ENCODE peak calls at places on chromosome 13, in seven cellular contexts. F is NCI-H748 treated with DMSO at 0.1 percent for 48 hours, Q is EH, E is kidney tubule cell, C is germinal center, U is WTC11, X is brain microvascular endothelial cell. R is an unnamed sample.

GRCh38 chr13:27006519-27007161 is 165.0 kb downstream of the USP12 start:
- DNase-seq in F (peak; percentile 95), Q (peak; percentile 46), E (peak; percentile 34), C (no peak), U (peak; percentile 42), X (peak; percentile 12), R (no peak)

GRCh38 chr13:52010890-52011689 is at the start of gene ATP7B:
- DNase-seq in F (peak; percentile 30), Q (peak; percentile 19), E (peak; percentile 26), C (peak; percentile 38), U (peak; percentile 62), X (no peak), R (peak; percentile 12)

GRCh38 chr13:113812140-113813036 is 51.5 kb downstream of the GAS6 start:
- DNase-seq in F (no peak), Q (no peak), E (no peak), C (no peak), U (no peak), X (no peak), R (no peak)

GRCh38 chr13:91313103-91313502 is 34.4 kb upstream of the MIR17HG start:
- DNase-seq in F (peak; percentile 35), Q (peak; percentile 21), E (peak; percentile 1), C (peak; percentile 12), U (no peak), X (peak; percentile 3), R (peak; percentile 71)

GRCh38 chr13:114154476-114154875 is 22.1 kb upstream of the RASA3 start:
- DNase-seq in F (no peak), Q (no peak), E (no peak), C (no peak), U (no peak), X (no peak), R (peak; percentile 25)

GRCh38 chr13:67554296-67554695 is 324.2 kb upstream of the PCDH9 start:
- DNase-seq in F (no peak), Q (no peak), E (no peak), C (no peak), U (no peak), X (no peak), R (no peak)

GRCh38 chr13:32045963-32046785 is 14.6 kb downstream of the FRY start:
- DNase-seq in F (peak; percentile 55), Q (peak; percentile 41), E (peak; percentile 33), C (no peak), U (no peak), X (peak; percentile 24), R (peak; percentile 76)

GRCh38 chr13:75936791-75937190 is 300.7 kb downstream of the LMO7 start:
- DNase-seq in F (no peak), Q (no peak), E (no peak), C (no peak), U (no peak), X (no peak), R (no peak)

GRCh38 chr13:29474991-29475390 is 120.5 kb downstream of the SLC7A1 start:
- DNase-seq in F (no peak), Q (peak; percentile 86), E (no peak), C (no peak), U (no peak), X (peak; percentile 94), R (no peak)

GRCh38 chr13:44908712-44909111 is 80.6 kb downstream of the NUFIP1 start:
- DNase-seq in F (no peak), Q (no peak), E (no peak), C (no peak), U (no peak), X (no peak), R (no peak)

GRCh38 chr13:90447735-90448103 is 899.8 kb upstream of the MIR17HG start:
- DNase-seq in F (no peak), Q (peak; percentile 79), E (peak; percentile 92), C (no peak), U (no peak), X (peak; percentile 44), R (no peak)

GRCh38 chr13:112637017-112637801 is 49.3 kb upstream of the TUBGCP3 start:
- DNase-seq in F (no peak), Q (no peak), E (no peak), C (no peak), U (no peak), X (no peak), R (no peak)

GRCh38 chr13:44876782-44877324 is 112.4 kb downstream of the NUFIP1 start:
- DNase-seq in F (no peak), Q (no peak), E (no peak), C (no peak), U (peak; percentile 90), X (no peak), R (no peak)

GRCh38 chr13:91356919-91357612 is 9.6 kb downstream of the MIR17HG start:
- DNase-seq in F (no peak), Q (no peak), E (no peak), C (no peak), U (no peak), X (no peak), R (peak; percentile 70)

GRCh38 chr13:36353001-36353400 is 6.8 kb upstream of the SPART start:
- DNase-seq in F (no peak), Q (peak; percentile 25), E (no peak), C (no peak), U (no peak), X (no peak), R (no peak)

GRCh38 chr13:23921451-23921888 is 24.2 kb upstream of the C1QTNF9B start:
- DNase-seq in F (peak; percentile 92), Q (peak; percentile 62), E (peak; percentile 87), C (no peak), U (peak; percentile 53), X (peak; percentile 49), R (peak; percentile 5)

GRCh38 chr13:28636677-28637317 is 22.1 kb upstream of the POMP start:
- DNase-seq in F (peak; percentile 82), Q (peak; percentile 87), E (peak; percentile 88), C (peak; percentile 55), U (peak; percentile 68), X (peak; percentile 83), R (peak; percentile 83)

GRCh38 chr13:48896312-48896711 is 79.4 kb upstream of the FNDC3A start:
- DNase-seq in F (no peak), Q (peak; percentile 55), E (peak; percentile 33), C (no peak), U (no peak), X (peak; percentile 48), R (no peak)

GRCh38 chr13:38045278-38046048 is 175.9 kb upstream of the TRPC4 start:
- DNase-seq in F (no peak), Q (peak; percentile 68), E (peak; percentile 44), C (no peak), U (no peak), X (peak; percentile 41), R (peak; percentile 61)

GRCh38 chr13:38900188-38900587 is 90.4 kb downstream of the STOML3 start:
- DNase-seq in F (no peak), Q (no peak), E (no peak), C (no peak), U (peak; percentile 34), X (no peak), R (no peak)

GRCh38 chr13:106416645-106417044 is 118.8 kb downstream of the EFNB2 start:
- DNase-seq in F (no peak), Q (no peak), E (no peak), C (no peak), U (no peak), X (no peak), R (no peak)

GRCh38 chr13:114108141-114108761 is 24.2 kb downstream of the RASA3 start:
- DNase-seq in F (no peak), Q (no peak), E (no peak), C (no peak), U (peak; percentile 7), X (no peak), R (no peak)

GRCh38 chr13:72716776-72717175 is 10.7 kb downstream of the MZT1 start:
- DNase-seq in F (no peak), Q (no peak), E (peak; percentile 47), C (no peak), U (no peak), X (peak; percentile 24), R (no peak)

GRCh38 chr13:113897966-113898365 is 34.1 kb upstream of the GAS6 start:
- DNase-seq in F (no peak), Q (no peak), E (peak; percentile 50), C (no peak), U (no peak), X (no peak), R (no peak)

GRCh38 chr13:77207943-77208342 is 119.0 kb downstream of the MYCBP2 start:
- DNase-seq in F (no peak), Q (peak; percentile 91), E (peak; percentile 1), C (no peak), U (no peak), X (peak; percentile 26), R (no peak)

GRCh38 chr13:90696656-90697055 is 650.8 kb upstream of the MIR17HG start:
- DNase-seq in F (no peak), Q (no peak), E (peak; percentile 32), C (no peak), U (no peak), X (peak; percentile 5), R (no peak)

GRCh38 chr13:40589285-40590109 is 76.9 kb downstream of the FOXO1 start:
- DNase-seq in F (no peak), Q (peak; percentile 68), E (peak; percentile 88), C (peak; percentile 69), U (no peak), X (peak; percentile 76), R (peak; percentile 97)

GRCh38 chr13:98476106-98476505 is 100.8 kb downstream of the STK24 start:
- DNase-seq in F (no peak), Q (no peak), E (no peak), C (no peak), U (peak; percentile 80), X (no peak), R (no peak)

GRCh38 chr13:38899581-38899980 is 91.0 kb downstream of the STOML3 start:
- DNase-seq in F (no peak), Q (no peak), E (no peak), C (no peak), U (no peak), X (no peak), R (no peak)

GRCh38 chr13:24459234-24459633 is 53.3 kb downstream of the PARP4 start:
- DNase-seq in F (no peak), Q (peak; percentile 73), E (no peak), C (no peak), U (no peak), X (peak; percentile 48), R (no peak)